ENCODE peak calls at places on chromosomes 13 and 19, in six cellular contexts. One of them, this sample, is unnamed.

GRCh38 chr19:3618144-3618810 is 8.3 kb downstream of the CACTIN start:
- DNase-seq in body of pancreas: peak
- DNase-seq in heart left ventricle: peak
- DNase-seq in ovary: peak
- DNase-seq in transverse colon: peak
- DNase-seq in IMR-90: peak
- DNase-seq in this sample: peak

GRCh38 chr19:52600639-52601024 is 30.5 kb downstream of the ZNF701 start:
- DNase-seq in ovary: no peak
- DNase-seq in IMR-90: peak
- DNase-seq in heart left ventricle: peak
- DNase-seq in body of pancreas: no peak
- DNase-seq in transverse colon: peak
- DNase-seq in this sample: no peak

GRCh38 chr13:79307866-79308298 is 98.2 kb downstream of the RBM26 start:
- DNase-seq in heart left ventricle: peak
- DNase-seq in transverse colon: no peak
- DNase-seq in IMR-90: peak
- DNase-seq in body of pancreas: no peak
- DNase-seq in ovary: peak
- DNase-seq in this sample: peak

GRCh38 chr19:18437481-18438330 is at the start of gene ISYNA1:
- DNase-seq in ovary: peak
- DNase-seq in body of pancreas: peak
- DNase-seq in transverse colon: peak
- DNase-seq in IMR-90: peak
- DNase-seq in heart left ventricle: peak
- DNase-seq in this sample: peak

GRCh38 chr13:37476874-37477273 is 121.7 kb downstream of the POSTN start:
- DNase-seq in ovary: no peak
- DNase-seq in IMR-90: peak
- DNase-seq in heart left ventricle: peak
- DNase-seq in transverse colon: no peak
- DNase-seq in body of pancreas: no peak
- DNase-seq in this sample: no peak

GRCh38 chr13:42821437-42821836 is 40.1 kb downstream of the FAM216B start:
- DNase-seq in transverse colon: no peak
- DNase-seq in body of pancreas: no peak
- DNase-seq in heart left ventricle: no peak
- DNase-seq in IMR-90: peak
- DNase-seq in ovary: no peak
- DNase-seq in this sample: no peak

GRCh38 chr19:41239961-41240574 is 21.0 kb downstream of the AXL start:
- DNase-seq in transverse colon: no peak
- DNase-seq in IMR-90: no peak
- DNase-seq in body of pancreas: no peak
- DNase-seq in ovary: no peak
- DNase-seq in heart left ventricle: no peak
- DNase-seq in this sample: no peak

GRCh38 chr13:99087954-99088491 is 110.2 kb upstream of the DOCK9 start:
- DNase-seq in IMR-90: no peak
- DNase-seq in heart left ventricle: no peak
- DNase-seq in body of pancreas: peak
- DNase-seq in ovary: no peak
- DNase-seq in transverse colon: peak
- DNase-seq in this sample: no peak

GRCh38 chr13:112761701-112762689 is 72.2 kb downstream of the ATP11A start:
- DNase-seq in ovary: no peak
- DNase-seq in transverse colon: no peak
- DNase-seq in IMR-90: peak
- DNase-seq in heart left ventricle: peak
- DNase-seq in body of pancreas: no peak
- DNase-seq in this sample: no peak

GRCh38 chr13:49859568-49859967 is 67.1 kb upstream of the KPNA3 start:
- DNase-seq in heart left ventricle: no peak
- DNase-seq in ovary: no peak
- DNase-seq in transverse colon: peak
- DNase-seq in body of pancreas: peak
- DNase-seq in IMR-90: peak
- DNase-seq in this sample: peak

GRCh38 chr19:1251503-1252220 is 3.3 kb downstream of the MIDN start:
- DNase-seq in heart left ventricle: no peak
- DNase-seq in body of pancreas: peak
- DNase-seq in IMR-90: no peak
- DNase-seq in ovary: no peak
- DNase-seq in transverse colon: peak
- DNase-seq in this sample: no peak

GRCh38 chr13:30808600-30808999 is 73.3 kb downstream of the ALOX5AP start:
- DNase-seq in body of pancreas: no peak
- DNase-seq in transverse colon: no peak
- DNase-seq in IMR-90: no peak
- DNase-seq in heart left ventricle: no peak
- DNase-seq in ovary: no peak
- DNase-seq in this sample: no peak

GRCh38 chr13:73913043-73913740 is 221.0 kb downstream of the KLF12 start:
- DNase-seq in ovary: no peak
- DNase-seq in body of pancreas: no peak
- DNase-seq in IMR-90: peak
- DNase-seq in transverse colon: no peak
- DNase-seq in heart left ventricle: no peak
- DNase-seq in this sample: no peak

GRCh38 chr19:16116067-16116466 is 4.4 kb downstream of the RAB8A start:
- DNase-seq in IMR-90: no peak
- DNase-seq in heart left ventricle: no peak
- DNase-seq in ovary: no peak
- DNase-seq in body of pancreas: no peak
- DNase-seq in transverse colon: no peak
- DNase-seq in this sample: no peak

GRCh38 chr19:3466630-3467029 is 13.7 kb downstream of the SMIM24 start:
- DNase-seq in heart left ventricle: no peak
- DNase-seq in ovary: no peak
- DNase-seq in IMR-90: no peak
- DNase-seq in body of pancreas: no peak
- DNase-seq in transverse colon: no peak
- DNase-seq in this sample: no peak

GRCh38 chr19:18401580-18402112 is 4.2 kb upstream of the LRRC25 start:
- DNase-seq in IMR-90: peak
- DNase-seq in ovary: no peak
- DNase-seq in body of pancreas: peak
- DNase-seq in heart left ventricle: peak
- DNase-seq in transverse colon: peak
- DNase-seq in this sample: peak

GRCh38 chr13:97353927-97354326 is 80.0 kb upstream of the RAP2A start:
- DNase-seq in heart left ventricle: no peak
- DNase-seq in body of pancreas: no peak
- DNase-seq in IMR-90: peak
- DNase-seq in ovary: no peak
- DNase-seq in transverse colon: no peak
- DNase-seq in this sample: no peak

GRCh38 chr19:2207991-2208860 is 27.9 kb downstream of the PLEKHJ1 start:
- DNase-seq in ovary: no peak
- DNase-seq in heart left ventricle: peak
- DNase-seq in IMR-90: peak
- DNase-seq in transverse colon: peak
- DNase-seq in body of pancreas: peak
- DNase-seq in this sample: peak

GRCh38 chr19:58558066-58558622 is at the start of gene UBE2M:
- DNase-seq in heart left ventricle: peak
- DNase-seq in IMR-90: no peak
- DNase-seq in transverse colon: peak
- DNase-seq in ovary: peak
- DNase-seq in body of pancreas: peak
- DNase-seq in this sample: peak

GRCh38 chr19:2542341-2543069 is 66.6 kb downstream of the GADD45B start:
- DNase-seq in IMR-90: peak
- DNase-seq in body of pancreas: peak
- DNase-seq in transverse colon: peak
- DNase-seq in ovary: no peak
- DNase-seq in heart left ventricle: no peak
- DNase-seq in this sample: peak

GRCh38 chr13:35771898-35772297 is 295.4 kb upstream of the MAB21L1 start:
- DNase-seq in heart left ventricle: no peak
- DNase-seq in transverse colon: no peak
- DNase-seq in IMR-90: peak
- DNase-seq in ovary: no peak
- DNase-seq in body of pancreas: no peak
- DNase-seq in this sample: no peak

GRCh38 chr19:49997709-49998108 is 27.5 kb downstream of the VRK3 start:
- DNase-seq in IMR-90: peak
- DNase-seq in ovary: no peak
- DNase-seq in heart left ventricle: no peak
- DNase-seq in body of pancreas: peak
- DNase-seq in transverse colon: no peak
- DNase-seq in this sample: no peak

GRCh38 chr13:95710313-95710712 is 33.4 kb downstream of the DNAJC3 start:
- DNase-seq in IMR-90: peak
- DNase-seq in transverse colon: no peak
- DNase-seq in body of pancreas: no peak
- DNase-seq in ovary: no peak
- DNase-seq in heart left ventricle: no peak
- DNase-seq in this sample: no peak

GRCh38 chr13:45278096-45278645 is 62.8 kb downstream of the TPT1 start:
- DNase-seq in heart left ventricle: no peak
- DNase-seq in ovary: no peak
- DNase-seq in IMR-90: no peak
- DNase-seq in body of pancreas: no peak
- DNase-seq in transverse colon: no peak
- DNase-seq in this sample: no peak

GRCh38 chr19:50415661-50416033 is 3.1 kb upstream of the SPIB start:
- DNase-seq in heart left ventricle: no peak
- DNase-seq in ovary: no peak
- DNase-seq in transverse colon: peak
- DNase-seq in IMR-90: no peak
- DNase-seq in body of pancreas: peak
- DNase-seq in this sample: no peak

GRCh38 chr19:35908977-35909683 is 1.0 kb upstream of the TYROBP start:
- DNase-seq in heart left ventricle: peak
- DNase-seq in transverse colon: peak
- DNase-seq in ovary: no peak
- DNase-seq in body of pancreas: peak
- DNase-seq in IMR-90: no peak
- DNase-seq in this sample: peak

GRCh38 chr19:10000171-10000826 is 10.0 kb downstream of the COL5A3 start:
- DNase-seq in body of pancreas: peak
- DNase-seq in IMR-90: peak
- DNase-seq in ovary: peak
- DNase-seq in transverse colon: peak
- DNase-seq in heart left ventricle: peak
- DNase-seq in this sample: peak

GRCh38 chr13:47705185-47705584 is 295.9 kb downstream of the SUCLA2 start:
- DNase-seq in ovary: no peak
- DNase-seq in heart left ventricle: no peak
- DNase-seq in IMR-90: no peak
- DNase-seq in transverse colon: no peak
- DNase-seq in body of pancreas: no peak
- DNase-seq in this sample: no peak
- TF ChIP-seq POLR2A in ovary: no peak
- TF ChIP-seq POLR2A in heart left ventricle: no peak
- TF ChIP-seq POLR2A in IMR-90: no peak
- TF ChIP-seq POLR2A in transverse colon: no peak
- TF ChIP-seq POLR2A in body of pancreas: no peak
- TF ChIP-seq POLR2A in this sample: no peak

GRCh38 chr13:21603531-21604448 is at the start of gene MICU2:
- DNase-seq in body of pancreas: peak
- DNase-seq in transverse colon: peak
- DNase-seq in heart left ventricle: peak
- DNase-seq in IMR-90: peak
- DNase-seq in ovary: peak
- DNase-seq in this sample: peak
- TF ChIP-seq POLR2A in body of pancreas: peak
- TF ChIP-seq POLR2A in transverse colon: peak
- TF ChIP-seq POLR2A in heart left ventricle: peak
- TF ChIP-seq POLR2A in IMR-90: peak
- TF ChIP-seq POLR2A in ovary: peak
- TF ChIP-seq POLR2A in this sample: peak

DNA sequence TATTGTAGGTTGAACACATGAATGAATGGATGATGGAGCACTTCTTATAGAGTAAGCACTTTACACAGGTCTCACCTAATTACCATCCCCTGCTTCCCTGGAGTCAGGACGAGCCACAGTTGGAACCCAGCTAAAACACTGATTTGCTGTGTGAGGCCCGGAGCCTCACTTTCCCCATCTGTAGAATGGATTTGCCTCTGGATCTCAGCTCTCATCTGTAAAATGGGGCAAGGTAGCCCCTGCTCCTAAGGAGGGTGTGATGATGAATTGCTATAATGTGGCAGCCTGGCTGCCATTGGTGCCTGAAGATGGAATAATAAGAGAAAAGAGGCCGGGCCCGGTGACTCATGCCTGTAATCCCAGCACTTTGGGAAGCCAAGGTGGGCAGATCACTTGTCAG is 1.4 kb upstream of the PTPRS start:
- DNase-seq in heart left ventricle: no peak
- DNase-seq in transverse colon: no peak
- DNase-seq in IMR-90: no peak
- DNase-seq in body of pancreas: no peak
- DNase-seq in ovary: no peak
- DNase-seq in this sample: no peak
- TF ChIP-seq POLR2A in heart left ventricle: no peak
- TF ChIP-seq POLR2A in transverse colon: no peak
- TF ChIP-seq POLR2A in IMR-90: no peak
- TF ChIP-seq POLR2A in body of pancreas: no peak
- TF ChIP-seq POLR2A in ovary: no peak
- TF ChIP-seq POLR2A in this sample: no peak

GRCh38 chr19:39846678-39847486 is 703 bp upstream of the FBL start:
- DNase-seq in body of pancreas: no peak
- DNase-seq in ovary: no peak
- DNase-seq in IMR-90: no peak
- DNase-seq in transverse colon: peak
- DNase-seq in heart left ventricle: no peak
- DNase-seq in this sample: no peak

GRCh38 chr19:39847525-39847924 is 1.3 kb upstream of the FBL start:
- DNase-seq in ovary: no peak
- DNase-seq in transverse colon: no peak
- DNase-seq in body of pancreas: no peak
- DNase-seq in heart left ventricle: no peak
- DNase-seq in IMR-90: no peak
- DNase-seq in this sample: no peak

GRCh38 chr19:39845621-39846175 is 481 bp downstream of the FBL start:
- DNase-seq in transverse colon: no peak
- DNase-seq in heart left ventricle: peak
- DNase-seq in body of pancreas: no peak
- DNase-seq in ovary: peak
- DNase-seq in IMR-90: no peak
- DNase-seq in this sample: peak

GRCh38 chr19:39845172-39845571 is 1.0 kb downstream of the FBL start:
- DNase-seq in body of pancreas: no peak
- DNase-seq in transverse colon: no peak
- DNase-seq in heart left ventricle: no peak
- DNase-seq in ovary: no peak
- DNase-seq in IMR-90: no peak
- DNase-seq in this sample: no peak

GRCh38 chr19:39846176-39846677 is at the start of gene FBL:
- DNase-seq in IMR-90: peak
- DNase-seq in body of pancreas: peak
- DNase-seq in heart left ventricle: peak
- DNase-seq in ovary: peak
- DNase-seq in transverse colon: peak
- DNase-seq in this sample: peak
- TF ChIP-seq POLR2A in IMR-90: peak
- TF ChIP-seq POLR2A in body of pancreas: peak
- TF ChIP-seq POLR2A in heart left ventricle: peak
- TF ChIP-seq POLR2A in ovary: peak
- TF ChIP-seq POLR2A in transverse colon: peak
- TF ChIP-seq POLR2A in this sample: no peak